ENCODE peak calls at places on chromosome 3, in five cellular contexts. B is PC-3, N is mammary epithelial cell, O is keratinocyte, D is A673. M is an unnamed sample.
A peak's percentile ranks its signal among the peaks of the same experiment; 100 is the strongest.

GRCh38 chr3:14398801-14399114 is 3.6 kb upstream of the SLC6A6 start:
- DNase-seq in B (no peak), N (no peak), O (no peak), D (no peak), M (no peak)

GRCh38 chr3:16842710-16843270 is 42.0 kb upstream of the PLCL2 start:
- DNase-seq in B (peak; percentile 46), N (no peak), O (no peak), D (no peak), M (no peak)

GRCh38 chr3:186123012-186123411 is 14.1 kb upstream of the ETV5 start:
- DNase-seq in B (no peak), N (no peak), O (no peak), D (no peak), M (no peak)

GRCh38 chr3:182735672-182736071 is 57.6 kb upstream of the ATP11B start:
- DNase-seq in B (no peak), N (no peak), O (no peak), D (no peak), M (peak; percentile 79)

GRCh38 chr3:60579734-60580133 is 671.5 kb downstream of the FHIT start:
- DNase-seq in B (peak; percentile 82), N (peak; percentile 91), O (peak; percentile 59), D (no peak), M (no peak)

GRCh38 chr3:39279745-39280517 is at the start of gene CX3CR1:
- DNase-seq in B (no peak), N (no peak), O (no peak), D (no peak), M (no peak)

GRCh38 chr3:23668430-23668904 is 137.3 kb upstream of the UBE2E1 start:
- DNase-seq in B (peak; percentile 97), N (peak; percentile 89), O (no peak), D (peak; percentile 48), M (peak; percentile 73)

GRCh38 chr3:37907906-37908305 is 46.2 kb downstream of the CTDSPL start:
- DNase-seq in B (no peak), N (peak; percentile 14), O (no peak), D (no peak), M (no peak)

GRCh38 chr3:141275032-141275422 is 43.4 kb downstream of the PXYLP1 start:
- DNase-seq in B (peak; percentile 80), N (peak; percentile 91), O (peak; percentile 64), D (no peak), M (no peak)

GRCh38 chr3:40951636-40952035 is 247.7 kb upstream of the CTNNB1 start:
- DNase-seq in B (no peak), N (peak; percentile 77), O (no peak), D (no peak), M (no peak)

GRCh38 chr3:5347486-5347885 is 160.0 kb downstream of the EDEM1 start:
- DNase-seq in B (peak; percentile 17), N (no peak), O (no peak), D (no peak), M (no peak)
- TF ChIP-seq EZH2 in B (no peak), N (no peak), O (no peak), D (no peak), M (no peak)

GRCh38 chr3:195801251-195802183 is 10.2 kb downstream of the MUC4 start:
- DNase-seq in B (no peak), N (no peak), O (no peak), D (no peak), M (no peak)

GRCh38 chr3:195802795-195803194 is 8.9 kb downstream of the MUC4 start:
- DNase-seq in B (no peak), N (no peak), O (no peak), D (no peak), M (no peak)

GRCh38 chr3:195800240-195800639 is 11.5 kb downstream of the MUC4 start:
- DNase-seq in B (no peak), N (no peak), O (no peak), D (peak; percentile 23), M (no peak)

GRCh38 chr3:195803309-195803908 is 8.3 kb downstream of the MUC4 start:
- DNase-seq in B (no peak), N (no peak), O (no peak), D (no peak), M (no peak)

GRCh38 chr3:195802261-195802701 is 9.4 kb downstream of the MUC4 start:
- DNase-seq in B (no peak), N (no peak), O (no peak), D (no peak), M (no peak)
- TF ChIP-seq EZH2 in B (no peak), N (no peak), O (no peak), D (no peak), M (no peak)

GRCh38 chr3:192220915-192221314 is 506.4 kb downstream of the FGF12 start:
- DNase-seq in B (no peak), N (no peak), O (no peak), D (no peak), M (no peak)

GRCh38 chr3:192224634-192225033 is 502.7 kb downstream of the FGF12 start:
- DNase-seq in B (no peak), N (no peak), O (no peak), D (no peak), M (no peak)

GRCh38 chr3:192216067-192216466 is 511.3 kb downstream of the FGF12 start:
- DNase-seq in B (no peak), N (no peak), O (no peak), D (no peak), M (no peak)

GRCh38 chr3:192223815-192224214 is 503.5 kb downstream of the FGF12 start:
- DNase-seq in B (no peak), N (no peak), O (no peak), D (peak; percentile 19), M (no peak)

GRCh38 chr3:192219926-192220325 is 507.4 kb downstream of the FGF12 start:
- DNase-seq in B (no peak), N (no peak), O (no peak), D (no peak), M (peak; percentile 21)
- TF ChIP-seq EZH2 in B (no peak), N (no peak), O (no peak), D (no peak), M (no peak)

GRCh38 chr3:62098646-62099365 is 274.5 kb downstream of the FEZF2 start:
- DNase-seq in B (no peak), N (no peak), O (no peak), D (no peak), M (no peak)

GRCh38 chr3:62097121-62097520 is 276.2 kb downstream of the FEZF2 start:
- DNase-seq in B (no peak), N (no peak), O (no peak), D (no peak), M (no peak)

GRCh38 chr3:62103531-62103930 is 269.8 kb downstream of the FEZF2 start:
- DNase-seq in B (no peak), N (no peak), O (no peak), D (no peak), M (no peak)

GRCh38 chr3:62100233-62100989 is 272.9 kb downstream of the FEZF2 start:
- DNase-seq in B (no peak), N (no peak), O (no peak), D (no peak), M (no peak)

DNA sequence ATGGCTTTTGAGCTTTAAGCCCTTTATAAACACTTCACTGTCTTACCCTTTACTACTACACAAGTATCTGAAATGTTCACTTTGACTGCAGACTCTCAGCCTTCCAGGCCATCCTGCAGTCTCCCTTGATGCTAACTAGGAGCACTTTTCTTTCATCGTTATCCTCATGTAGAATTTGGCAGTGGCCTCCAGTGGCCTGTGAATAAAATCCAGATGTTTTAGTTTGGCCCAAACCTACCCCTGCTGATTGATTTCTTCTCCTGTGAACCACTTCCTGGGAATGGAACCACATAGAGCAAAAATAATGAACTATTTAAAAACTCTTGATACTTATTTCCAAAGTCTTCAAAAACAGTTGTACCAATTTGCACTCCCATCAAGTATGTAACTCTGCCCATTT is 271.9 kb downstream of the FEZF2 start:
- DNase-seq in B (no peak), N (no peak), O (no peak), D (no peak), M (no peak)
- TF ChIP-seq EZH2 in B (no peak), N (no peak), O (no peak), D (no peak), M (no peak)

DNA sequence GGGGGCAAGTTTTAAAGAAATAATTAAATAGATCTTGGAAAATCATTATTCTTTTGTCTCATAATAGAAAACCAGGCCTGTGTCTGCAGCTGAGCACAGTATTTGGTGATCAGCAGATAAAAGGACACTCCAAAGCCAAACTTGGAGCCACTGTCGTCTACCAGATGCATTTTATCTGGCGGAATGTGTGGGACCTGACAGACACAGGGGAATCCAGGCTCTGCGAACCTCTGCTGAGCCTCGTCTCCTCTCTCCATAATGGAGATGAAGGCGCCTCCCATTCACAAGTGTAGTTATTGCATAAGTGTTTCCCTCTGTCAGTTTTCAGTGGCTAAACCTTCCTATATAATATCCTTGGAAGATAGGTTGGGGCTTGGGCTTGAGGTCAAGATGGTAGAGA is 42.1 kb downstream of the EEFSEC start:
- DNase-seq in B (no peak), N (no peak), O (no peak), D (no peak), M (no peak)
- TF ChIP-seq EZH2 in B (no peak), N (no peak), O (no peak), D (no peak), M (no peak)

GRCh38 chr3:184381261-184382224 is 1.7 kb downstream of the CHRD start:
- DNase-seq in B (no peak), N (no peak), O (no peak), D (no peak), M (no peak)
- TF ChIP-seq EZH2 in B (no peak), N (no peak), O (no peak), D (no peak), M (peak; percentile 87)

GRCh38 chr3:34568766-34569165 is 770.3 kb downstream of the PDCD6IP start:
- DNase-seq in B (no peak), N (no peak), O (no peak), D (no peak), M (peak; percentile 14)
- TF ChIP-seq EZH2 in B (no peak), N (no peak), O (no peak), D (no peak), M (no peak)

GRCh38 chr3:179955798-179956197 is 80.9 kb downstream of the PEX5L start:
- DNase-seq in B (peak; percentile 16), N (no peak), O (no peak), D (no peak), M (no peak)

GRCh38 chr3:179958143-179958542 is 78.6 kb downstream of the PEX5L start:
- DNase-seq in B (no peak), N (no peak), O (no peak), D (no peak), M (no peak)

GRCh38 chr3:179954226-179954870 is 82.4 kb downstream of the PEX5L start:
- DNase-seq in B (no peak), N (no peak), O (no peak), D (no peak), M (no peak)

GRCh38 chr3:179957264-179957845 is 79.4 kb downstream of the PEX5L start:
- DNase-seq in B (no peak), N (no peak), O (no peak), D (no peak), M (no peak)

DNA sequence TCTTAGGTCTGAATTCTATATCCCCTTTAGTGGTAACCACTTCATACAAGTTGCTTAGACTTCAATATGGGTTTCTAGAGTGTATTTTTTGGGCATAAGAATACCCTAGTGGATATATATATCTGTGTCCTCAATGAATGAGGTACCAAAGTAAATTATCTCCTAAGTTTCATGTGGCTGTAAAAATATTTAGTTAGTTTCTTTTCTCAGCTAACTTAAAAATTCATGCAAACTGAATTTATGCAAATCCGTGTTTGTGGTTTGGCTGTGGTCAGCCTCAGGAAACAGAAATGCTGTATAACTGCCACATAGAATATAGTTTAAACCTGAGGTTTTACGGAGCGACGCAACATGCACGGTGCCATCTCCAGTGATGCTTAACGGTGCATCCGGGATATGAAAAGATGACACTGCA is 80.3 kb downstream of the PEX5L start:
- DNase-seq in B (no peak), N (no peak), O (no peak), D (no peak), M (no peak)
- TF ChIP-seq EZH2 in B (no peak), N (no peak), O (no peak), D (no peak), M (no peak)

M was measured in endothelial cell of umbilical vein.